ENCODE peak calls at places on chromosomes 6 and 20, in four cellular contexts. F is H1, O is IMR-90, R is H9. X is an unnamed sample.

GRCh38 chr6:184161-184695 is 108.1 kb upstream of the DUSP22 start:
- DNase-seq in R (no peak), F (no peak), O (no peak), X (no peak)

GRCh38 chr6:166595061-166595780 is 8.7 kb upstream of the RAMACL start:
- DNase-seq in F (no peak), R (no peak), O (peak), X (no peak)

GRCh38 chr6:125597411-125598253 is 151.8 kb upstream of the HEY2 start:
- DNase-seq in F (no peak), R (no peak), O (no peak), X (no peak)

GRCh38 chr6:30238178-30238795 is 25.1 kb upstream of the TRIM26 start:
- DNase-seq in O (peak), F (no peak), R (peak), X (peak)

GRCh38 chr6:75065524-75065923 is 140.3 kb downstream of the COL12A1 start:
- DNase-seq in R (peak), F (peak), O (peak), X (peak)

GRCh38 chr20:56859039-56859750 is 230.1 kb downstream of the TFAP2C start:
- DNase-seq in O (no peak), R (no peak), F (no peak), X (peak)

GRCh38 chr6:111813247-111814162 is 59.7 kb downstream of the FYN start:
- DNase-seq in F (no peak), R (no peak), O (peak), X (no peak)

GRCh38 chr6:33114428-33114827 is 38.6 kb downstream of the HLA-DPB1 start:
- DNase-seq in F (no peak), O (no peak), R (no peak), X (no peak)

GRCh38 chr6:5119090-5119951 is 34.2 kb downstream of the PPP1R3G start:
- DNase-seq in F (no peak), R (no peak), O (no peak), X (no peak)

GRCh38 chr6:117078624-117079023 is 186.7 kb upstream of the VGLL2 start:
- DNase-seq in O (no peak), F (no peak), R (no peak), X (no peak)

GRCh38 chr6:117077300-117077699 is 188.1 kb upstream of the VGLL2 start:
- DNase-seq in R (no peak), F (no peak), O (no peak), X (no peak)

GRCh38 chr6:117075218-117075617 is 190.1 kb upstream of the VGLL2 start:
- DNase-seq in O (no peak), F (no peak), R (no peak), X (no peak)

GRCh38 chr6:117076076-117076475 is 189.3 kb upstream of the VGLL2 start:
- DNase-seq in O (no peak), R (no peak), F (no peak), X (peak)

GRCh38 chr6:117079946-117080345 is 185.4 kb upstream of the VGLL2 start:
- DNase-seq in F (no peak), O (no peak), R (no peak), X (no peak)
- H4K5ac ChIP-seq in F (no peak), O (no peak), R (no peak), X (no peak)

GRCh38 chr6:18415671-18416340 is 28.7 kb downstream of the RNF144B start:
- DNase-seq in F (no peak), R (no peak), O (peak), X (no peak)
- H2BK5ac ChIP-seq in F (no peak), R (no peak), O (no peak), X (no peak)

GRCh38 chr6:51120016-51120415 is 301.3 kb downstream of the TFAP2B start:
- DNase-seq in O (no peak), R (no peak), F (no peak), X (no peak)

DNA sequence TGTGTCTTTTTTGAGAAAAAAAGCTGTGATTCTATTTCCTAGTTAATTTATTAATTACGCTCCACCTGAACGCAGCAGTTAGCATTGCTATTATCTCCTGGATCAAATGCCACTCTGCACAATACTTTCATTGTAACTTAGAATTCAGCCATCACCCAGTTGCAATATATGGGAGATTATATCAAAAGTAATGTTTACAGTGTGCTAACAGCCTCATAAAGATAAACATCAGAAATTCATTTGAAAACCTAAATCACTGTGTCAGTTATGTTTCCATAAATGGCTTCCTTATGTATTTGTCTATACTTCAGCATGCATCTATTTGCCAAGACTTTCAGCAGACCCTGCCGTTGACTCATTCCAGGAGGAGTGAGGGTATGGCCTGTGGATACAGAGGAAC is 300.1 kb downstream of the TFAP2B start:
- DNase-seq in O (no peak), R (no peak), F (no peak), X (no peak)
- H3K27ac ChIP-seq in O (no peak), R (no peak), F (no peak), X (no peak)

GRCh38 chr6:168217216-168217879 is 102.2 kb downstream of the DACT2 start:
- DNase-seq in O (no peak), R (peak), F (no peak), X (no peak)
- H4K5ac ChIP-seq in O (no peak), R (no peak), F (no peak), X (no peak)

DNA sequence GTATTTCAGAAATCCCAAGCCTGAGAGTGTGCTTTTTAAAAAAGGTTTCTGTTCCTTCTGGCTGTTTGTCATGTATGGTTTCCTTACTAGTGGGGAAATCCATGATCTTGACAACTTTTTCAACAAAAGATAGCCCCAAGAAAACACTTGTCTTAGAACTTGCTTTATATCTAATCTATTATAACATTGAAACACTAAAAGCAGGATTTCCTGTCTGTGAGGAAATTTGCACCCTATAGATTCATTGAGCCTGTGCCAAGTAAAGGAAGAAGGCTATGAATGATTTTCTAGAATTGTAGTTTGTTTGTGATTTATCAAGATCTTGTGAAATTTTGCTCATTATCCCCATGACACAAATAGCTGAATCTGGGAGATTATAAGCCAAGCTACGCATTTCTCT is 238.6 kb upstream of the RIN2 start:
- DNase-seq in R (no peak), F (no peak), O (no peak), X (no peak)
- H2BK5ac ChIP-seq in R (no peak), F (no peak), O (no peak), X (no peak)

GRCh38 chr20:18705490-18705889 is 108.1 kb upstream of the SCP2D1 start:
- DNase-seq in O (peak), F (no peak), R (no peak), X (no peak)
- H3K27ac ChIP-seq in O (peak), F (no peak), R (no peak), X (no peak)

GRCh38 chr6:6837541-6838080 is 249.1 kb downstream of the LY86 start:
- DNase-seq in R (no peak), O (no peak), F (no peak), X (no peak)
- H4K5ac ChIP-seq in R (no peak), O (no peak), F (no peak), X (no peak)

GRCh38 chr6:159842035-159842434 is 42.0 kb downstream of the PNLDC1 start:
- DNase-seq in F (no peak), R (no peak), O (no peak), X (peak)

DNA sequence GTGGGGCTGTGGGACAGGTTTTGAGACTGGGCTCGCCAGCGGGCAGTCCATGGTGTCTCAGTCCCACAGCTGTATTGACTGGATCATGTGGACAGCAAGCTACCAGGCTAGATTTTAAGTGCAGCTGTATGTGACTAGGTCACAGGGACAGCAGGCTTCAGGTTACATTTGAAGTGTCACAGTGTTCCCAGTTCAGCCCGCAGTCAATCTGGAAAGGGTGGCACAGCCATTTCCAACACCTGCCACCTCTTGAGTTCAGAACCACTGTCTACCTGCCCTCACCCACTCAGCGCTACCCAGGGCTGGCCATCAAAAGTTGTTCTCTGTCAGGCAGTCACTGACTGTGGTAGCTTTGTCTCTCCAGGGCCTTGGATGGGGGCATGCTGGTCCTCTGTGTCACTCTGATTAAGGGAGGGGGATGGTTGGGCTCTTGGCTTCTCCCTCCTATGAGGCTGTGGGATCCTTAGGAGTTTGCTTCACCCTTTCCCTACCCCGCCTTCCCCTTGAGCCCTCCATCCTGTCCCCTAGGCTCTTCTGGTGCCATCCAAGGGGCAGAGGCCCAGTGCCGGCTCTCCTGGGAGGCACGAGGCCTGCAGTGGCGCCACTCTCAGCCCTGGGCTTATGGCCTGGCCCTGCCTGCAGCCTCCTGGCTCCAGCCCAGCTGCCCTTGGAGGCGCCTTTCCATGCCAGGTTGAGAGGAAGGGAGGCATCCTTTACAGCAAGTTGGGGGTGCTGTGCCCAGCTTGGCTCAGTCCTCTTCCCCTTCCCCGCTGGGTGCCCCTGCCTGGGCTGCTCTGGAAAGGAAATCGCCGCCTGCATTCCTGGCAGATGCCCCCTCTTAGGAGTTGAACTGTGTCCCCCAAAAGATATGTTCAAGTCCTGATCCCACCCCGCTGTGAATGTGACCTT is 44.9 kb downstream of the PNLDC1 start:
- DNase-seq in R (no peak), F (no peak), O (no peak), X (no peak)
- H2BK5ac ChIP-seq in R (no peak), F (no peak), O (no peak), X (no peak)